ENCODE peak calls at places on chromosomes 3 and 15, in five cellular contexts. R, B, V, O and X are unnamed samples.

GRCh38 chr3:32843504-32844321 is 25.9 kb downstream of the TRIM71 start:
- DNase-seq in R (no peak), B (no peak), V (no peak), O (no peak), X (no peak)

GRCh38 chr3:52093751-52094525 is 37.6 kb upstream of the DUSP7 start:
- DNase-seq in R (peak; percentile 47), B (peak; percentile 27), V (peak; percentile 16), O (no peak), X (peak; percentile 21)

GRCh38 chr15:88399021-88399685 is 68.0 kb downstream of the MRPL46 start:
- DNase-seq in R (no peak), B (no peak), V (no peak), O (no peak), X (no peak)

GRCh38 chr3:13822042-13822441 is 57.8 kb downstream of the WNT7A start:
- DNase-seq in R (no peak), B (no peak), V (no peak), O (peak; percentile 2), X (no peak)

GRCh38 chr3:177452487-177452886 is 255.2 kb upstream of the TBL1XR1 start:
- DNase-seq in R (peak; percentile 93), B (no peak), V (peak; percentile 84), O (peak; percentile 87), X (no peak)

GRCh38 chr3:102526865-102527264 is 92.0 kb downstream of the ZPLD1 start:
- DNase-seq in R (no peak), B (no peak), V (no peak), O (no peak), X (no peak)

GRCh38 chr3:29775352-29775751 is 494.5 kb downstream of the RBMS3 start:
- DNase-seq in R (peak; percentile 36), B (no peak), V (no peak), O (peak; percentile 60), X (no peak)

GRCh38 chr15:99361541-99362185 is 110.4 kb downstream of the LRRC28 start:
- DNase-seq in R (peak; percentile 39), B (no peak), V (no peak), O (peak; percentile 38), X (no peak)

GRCh38 chr3:157467165-157467564 is 30.5 kb downstream of the PTX3 start:
- DNase-seq in R (peak; percentile 60), B (no peak), V (no peak), O (peak; percentile 73), X (no peak)

GRCh38 chr15:56835598-56836275 is 82.7 kb upstream of the TCF12 start:
- DNase-seq in R (peak; percentile 87), B (no peak), V (no peak), O (peak; percentile 34), X (no peak)

GRCh38 chr15:70584838-70585706 is 178.3 kb downstream of the UACA start:
- DNase-seq in R (no peak), B (no peak), V (no peak), O (no peak), X (no peak)

GRCh38 chr3:126194713-126195305 is 14.4 kb upstream of the ALDH1L1 start:
- DNase-seq in R (no peak), B (no peak), V (no peak), O (no peak), X (no peak)

GRCh38 chr3:50408445-50408953 is 49.2 kb upstream of the TMEM115 start:
- DNase-seq in R (no peak), B (no peak), V (no peak), O (no peak), X (no peak)

GRCh38 chr15:98850991-98851776 is 156.4 kb downstream of the PGPEP1L start:
- DNase-seq in R (peak; percentile 80), B (peak; percentile 83), V (no peak), O (peak; percentile 76), X (peak; percentile 80)

GRCh38 chr3:152235709-152236298 is 32.9 kb upstream of the MBNL1 start:
- DNase-seq in R (peak; percentile 39), B (no peak), V (no peak), O (peak; percentile 63), X (no peak)

GRCh38 chr3:153221748-153222162 is 59.7 kb downstream of the RAP2B start:
- DNase-seq in R (peak; percentile 100), B (peak; percentile 58), V (peak; percentile 96), O (peak; percentile 99), X (peak; percentile 48)

GRCh38 chr3:169657351-169658124 is 6.0 kb downstream of the MECOM start:
- DNase-seq in R (no peak), B (no peak), V (no peak), O (peak; percentile 55), X (no peak)

GRCh38 chr3:14902719-14903118 is 44.7 kb upstream of the NR2C2 start:
- DNase-seq in R (no peak), B (peak; percentile 64), V (no peak), O (peak; percentile 13), X (no peak)

GRCh38 chr3:187811580-187812250 is 66.4 kb upstream of the BCL6 start:
- DNase-seq in R (peak; percentile 75), B (no peak), V (peak; percentile 38), O (peak; percentile 83), X (no peak)

GRCh38 chr3:94082412-94082937 is 19.6 kb downstream of the NSUN3 start:
- DNase-seq in R (no peak), B (no peak), V (no peak), O (no peak), X (no peak)

GRCh38 chr3:117011687-117012250 is 302.2 kb downstream of the TUSC7 start:
- DNase-seq in R (peak; percentile 49), B (no peak), V (peak; percentile 88), O (peak; percentile 80), X (no peak)

GRCh38 chr3:153369561-153370374 is 207.7 kb downstream of the RAP2B start:
- DNase-seq in R (no peak), B (no peak), V (no peak), O (no peak), X (no peak)

GRCh38 chr3:81758275-81758674 is 3.2 kb downstream of the GBE1 start:
- DNase-seq in R (peak; percentile 77), B (no peak), V (peak; percentile 62), O (peak; percentile 80), X (no peak)

GRCh38 chr15:89673162-89673506 is 6.0 kb downstream of the PLIN1 start:
- DNase-seq in R (peak; percentile 31), B (no peak), V (no peak), O (no peak), X (no peak)

GRCh38 chr3:68740087-68740486 is 192.3 kb downstream of the TAFA4 start:
- DNase-seq in R (no peak), B (no peak), V (no peak), O (no peak), X (no peak)

GRCh38 chr15:40333922-40334492 is 6.7 kb downstream of the CCDC9B start:
- DNase-seq in R (peak; percentile 92), B (peak; percentile 74), V (peak; percentile 64), O (peak; percentile 64), X (peak; percentile 77)

GRCh38 chr3:176274161-176274560 is 923.1 kb downstream of the TBL1XR1 start:
- DNase-seq in R (no peak), B (no peak), V (no peak), O (no peak), X (no peak)

GRCh38 chr3:131658771-131659170 is 156.0 kb upstream of the MRPL3 start:
- DNase-seq in R (no peak), B (no peak), V (no peak), O (no peak), X (no peak)

GRCh38 chr15:99704444-99704838 is 28.8 kb downstream of the LYSMD4 start:
- DNase-seq in R (peak; percentile 95), B (no peak), V (peak; percentile 54), O (peak; percentile 93), X (no peak)

GRCh38 chr3:12924437-12924836 is 83.1 kb upstream of the RPL32 start:
- DNase-seq in R (no peak), B (no peak), V (no peak), O (no peak), X (no peak)

GRCh38 chr15:60568301-60568742 is 89.4 kb upstream of the ICE2 start:
- DNase-seq in R (no peak), B (no peak), V (no peak), O (no peak), X (peak; percentile 61)

GRCh38 chr3:7760718-7761117 is 740.9 kb upstream of the LMCD1 start:
- DNase-seq in R (no peak), B (no peak), V (no peak), O (no peak), X (no peak)

GRCh38 chr15:90869601-90870353 is 1.4 kb downstream of the FURIN start:
- DNase-seq in R (peak; percentile 94), B (peak; percentile 75), V (peak; percentile 66), O (peak; percentile 90), X (peak; percentile 71)

GRCh38 chr3:158470944-158471638 is 99.9 kb upstream of the MLF1 start:
- DNase-seq in R (peak; percentile 58), B (no peak), V (peak; percentile 83), O (peak; percentile 79), X (no peak)

GRCh38 chr3:87082806-87083440 is 92.0 kb upstream of the VGLL3 start:
- DNase-seq in R (peak; percentile 83), B (no peak), V (peak; percentile 38), O (peak; percentile 85), X (no peak)
- H3K4me3 ChIP-seq in R (no peak overlapping the region), B (no peak overlapping the region), V (no peak overlapping the region), O (no peak overlapping the region), X (no peak overlapping the region)

GRCh38 chr15:101439920-101440319 is 49.6 kb downstream of the PCSK6 start:
- DNase-seq in R (peak; percentile 78), B (no peak), V (peak; percentile 4), O (peak; percentile 93), X (no peak)
- H3K4me3 ChIP-seq in R (peak overlapping the region; percentile 45), B (no peak overlapping the region), V (peak overlapping the region; percentile 4), O (peak overlapping the region; percentile 54), X (peak overlapping the region; percentile 6)

GRCh38 chr3:138124689-138125420 is 7.3 kb downstream of the A4GNT start:
- DNase-seq in R (peak; percentile 66), B (no peak), V (peak; percentile 33), O (peak; percentile 70), X (no peak)
- H3K4me3 ChIP-seq in R (no peak overlapping the region), B (no peak overlapping the region), V (no peak overlapping the region), O (no peak overlapping the region), X (no peak overlapping the region)

GRCh38 chr15:78107471-78107870 is 15.1 kb downstream of the SH2D7 start:
- DNase-seq in R (no peak), B (no peak), V (no peak), O (no peak), X (no peak)

GRCh38 chr15:78104566-78105500 is 12.5 kb downstream of the SH2D7 start:
- DNase-seq in R (no peak), B (no peak), V (no peak), O (no peak), X (peak; percentile 14)

GRCh38 chr15:78103406-78104118 is 11.2 kb downstream of the SH2D7 start:
- DNase-seq in R (no peak), B (peak; percentile 70), V (no peak), O (no peak), X (no peak)

GRCh38 chr15:78104119-78104479 is 11.7 kb downstream of the SH2D7 start:
- DNase-seq in R (no peak), B (no peak), V (no peak), O (no peak), X (peak; percentile 37)

DNA sequence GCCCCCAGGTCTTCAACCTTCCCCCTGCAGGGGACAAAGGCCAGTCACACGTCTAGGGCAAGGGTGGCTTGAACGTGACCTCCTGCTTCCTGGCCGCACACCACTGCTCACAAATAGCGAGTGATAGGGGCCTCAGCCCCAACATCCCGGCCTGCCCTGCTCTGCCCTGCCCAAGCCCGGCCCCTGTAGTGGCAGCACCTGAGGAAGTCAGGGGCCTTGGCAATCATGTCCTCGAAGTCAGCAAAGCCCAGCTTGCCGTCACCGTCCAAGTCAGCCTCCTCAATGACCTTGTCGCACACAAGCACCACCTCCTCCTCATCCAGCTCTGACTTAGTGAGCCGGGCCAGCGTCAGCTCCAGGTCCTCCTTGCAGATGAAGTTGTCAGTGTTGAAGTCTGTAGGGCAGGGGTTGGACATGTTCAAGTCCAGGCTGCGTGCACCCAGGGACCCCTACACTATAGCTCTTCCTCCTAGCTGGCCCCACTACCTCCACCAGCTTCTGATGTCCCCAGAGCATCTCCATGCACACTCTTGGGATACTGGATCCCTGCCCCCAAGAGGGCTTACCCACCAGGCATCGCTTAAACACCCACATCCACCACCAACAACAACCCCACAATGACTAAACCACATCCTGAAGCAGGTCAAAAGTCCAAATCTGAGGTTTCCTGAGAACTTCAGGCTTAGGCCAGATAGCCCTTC is 13.3 kb downstream of the SH2D7 start:
- DNase-seq in R (peak; percentile 11), B (no peak), V (no peak), O (no peak), X (peak; percentile 31)
- H3K4me3 ChIP-seq in R (no peak overlapping the region), B (no peak overlapping the region), V (no peak overlapping the region), O (no peak overlapping the region), X (no peak overlapping the region)